ENCODE peak calls at places on chromosomes 7 and 10, in four cellular contexts. U, X, T and K are unnamed samples.

GRCh38 chr10:1571587-1572237 is 165.6 kb downstream of the ADARB2 start:
- DNase-seq in U (no peak), T (no peak), X (no peak), K (peak)

GRCh38 chr7:28685660-28686417 is 272.3 kb downstream of the TRIL start:
- DNase-seq in U (peak), T (peak), X (peak), K (peak)

GRCh38 chr7:158740013-158740656 is 35.5 kb upstream of the NCAPG2 start:
- DNase-seq in X (peak), T (no peak), U (peak), K (no peak)

GRCh38 chr7:28558236-28558635 is 145.9 kb downstream of the CREB5 start:
- DNase-seq in T (no peak), X (no peak), U (peak), K (no peak)

GRCh38 chr10:112498806-112499205 is 51.8 kb downstream of the VTI1A start:
- DNase-seq in X (no peak), U (no peak), T (no peak), K (no peak)

GRCh38 chr10:89224697-89225443 is 17.8 kb upstream of the CH25H start:
- DNase-seq in U (no peak), T (no peak), X (peak), K (no peak)

GRCh38 chr7:151117565-151117964 is 31.3 kb downstream of the AGAP3 start:
- DNase-seq in U (no peak), X (no peak), T (no peak), K (no peak)

GRCh38 chr7:105800442-105800841 is 76.0 kb downstream of the ATXN7L1 start:
- DNase-seq in U (no peak), X (peak), T (no peak), K (no peak)

GRCh38 chr10:14959221-14960057 is at the start of gene MEIG1:
- DNase-seq in T (peak), U (peak), X (peak), K (peak)

GRCh38 chr7:127486654-127487053 is 94.1 kb upstream of the ZNF800 start:
- DNase-seq in T (no peak), U (peak), X (peak), K (no peak)

GRCh38 chr10:49183596-49184542 is 4.3 kb downstream of the TMEM273 start:
- DNase-seq in X (no peak), T (no peak), U (no peak), K (no peak)

GRCh38 chr7:12801107-12801506 is 113.7 kb downstream of the ARL4A start:
- DNase-seq in X (no peak), T (no peak), U (no peak), K (no peak)

GRCh38 chr10:61476529-61476928 is 23.3 kb upstream of the TMEM26 start:
- DNase-seq in T (no peak), U (no peak), X (no peak), K (no peak)

GRCh38 chr7:35248576-35249536 is 5.0 kb downstream of the TBX20 start:
- DNase-seq in U (no peak), T (no peak), X (no peak), K (no peak)

GRCh38 chr7:2698581-2699288 is 10.7 kb downstream of the AMZ1 start:
- DNase-seq in U (no peak), X (no peak), T (no peak), K (no peak)

GRCh38 chr7:36265720-36266119 is 112.7 kb downstream of the EEPD1 start:
- DNase-seq in X (peak), T (no peak), U (no peak), K (no peak)

GRCh38 chr7:117169907-117170306 is 153.0 kb downstream of the WNT2 start:
- DNase-seq in T (no peak), U (peak), X (no peak), K (no peak)

GRCh38 chr10:5589963-5590511 is 65.3 kb downstream of the CALML3 start:
- DNase-seq in U (peak), X (peak), T (peak), K (no peak)

GRCh38 chr7:1094870-1095269 is 7.0 kb downstream of the GPER1 start:
- DNase-seq in U (no peak), X (no peak), T (no peak), K (no peak)

GRCh38 chr7:55502988-55503514 is 69.3 kb downstream of the VOPP1 start:
- DNase-seq in U (no peak), T (no peak), X (no peak), K (no peak)

GRCh38 chr7:75711634-75712494 is 26.9 kb downstream of the HIP1 start:
- DNase-seq in U (no peak), T (no peak), X (peak), K (no peak)

GRCh38 chr7:151590071-151590800 is 70.5 kb upstream of the RHEB start:
- DNase-seq in T (no peak), X (no peak), U (no peak), K (no peak)

GRCh38 chr10:70803768-70804423 is 11.9 kb upstream of the SGPL1 start:
- DNase-seq in T (no peak), U (peak), X (no peak), K (no peak)

GRCh38 chr7:132390705-132391104 is 185.6 kb downstream of the PLXNA4 start:
- DNase-seq in X (peak), T (no peak), U (no peak), K (no peak)

GRCh38 chr10:125628251-125629049 is 54.5 kb downstream of the TEX36 start:
- DNase-seq in U (no peak), X (no peak), T (no peak), K (no peak)

GRCh38 chr10:118754132-118754555 is 626 bp downstream of the CACUL1 start:
- DNase-seq in U (peak), T (peak), X (peak), K (no peak)

GRCh38 chr10:58435297-58435696 is 50.1 kb downstream of the TFAM start:
- DNase-seq in X (peak), T (no peak), U (peak), K (no peak)

GRCh38 chr10:125085281-125085680 is 75.1 kb downstream of the CTBP2 start:
- DNase-seq in T (no peak), X (no peak), U (no peak), K (no peak)

GRCh38 chr7:50450691-50451051 is 521 bp upstream of the FIGNL1 start:
- DNase-seq in X (no peak), U (no peak), T (peak), K (no peak)

GRCh38 chr10:639751-640672 is 49.5 kb downstream of the DIP2C start:
- DNase-seq in T (no peak), X (no peak), U (no peak), K (peak)

GRCh38 chr10:13765641-13766341 is 179.0 kb downstream of the PRPF18 start:
- DNase-seq in T (peak), U (no peak), X (no peak), K (no peak)

GRCh38 chr10:50416885-50417284 is 165.6 kb upstream of the ASAH2 start:
- DNase-seq in T (no peak), U (no peak), X (no peak), K (no peak)

GRCh38 chr7:91082854-91083495 is 181.3 kb upstream of the FZD1 start:
- DNase-seq in U (no peak), T (peak), X (peak), K (no peak)

GRCh38 chr10:116044722-116045374 is 228.2 kb downstream of the GFRA1 start:
- DNase-seq in U (no peak), T (no peak), X (peak), K (no peak)

GRCh38 chr7:2646680-2647571 is 15.1 kb downstream of the TTYH3 start:
- DNase-seq in U (no peak), T (no peak), X (no peak), K (no peak)

GRCh38 chr10:101619983-101620382 is 31.9 kb downstream of the DPCD start:
- DNase-seq in X (no peak), U (no peak), T (no peak), K (peak)

GRCh38 chr10:42864575-42864974 is 82.0 kb downstream of the BMS1 start:
- DNase-seq in T (no peak), X (peak), U (peak), K (no peak)

GRCh38 chr7:26413007-26413691 is 121.5 kb downstream of the SNX10 start:
- DNase-seq in U (no peak), X (no peak), T (no peak), K (no peak)

GRCh38 chr7:146791344-146792300 is 675.0 kb downstream of the CNTNAP2 start:
- DNase-seq in U (no peak), T (no peak), X (no peak), K (no peak)

GRCh38 chr7:94477878-94478277 is 31.7 kb upstream of the CASD1 start:
- DNase-seq in U (no peak), X (no peak), T (no peak), K (no peak)